ENCODE peak calls at places on chromosomes 12 and 14, in nine cellular contexts. X, K, P, F, R, W, H, A and S are unnamed samples.

GRCh38 chr14:61476737-61477410 is 155.5 kb downstream of the PRKCH start:
- DNase-seq in X (peak; percentile 76), K (peak; percentile 99), P (no peak), F (peak; percentile 96), R (no peak), W (peak; percentile 99), H (peak; percentile 99), A (no peak), S (peak; percentile 93)

GRCh38 chr12:117342247-117342646 is 19.2 kb downstream of the NOS1 start:
- DNase-seq in X (no peak), K (no peak), P (no peak), F (no peak), R (no peak), W (no peak), H (no peak), A (no peak), S (no peak)

GRCh38 chr12:44696542-44696941 is 179.6 kb downstream of the NELL2 start:
- DNase-seq in X (no peak), K (no peak), P (no peak), F (no peak), R (peak; percentile 20), W (no peak), H (peak; percentile 3), A (no peak), S (no peak)

GRCh38 chr14:32697704-32698103 is 241.0 kb upstream of the NPAS3 start:
- DNase-seq in X (no peak), K (peak; percentile 54), P (no peak), F (no peak), R (no peak), W (peak; percentile 25), H (peak; percentile 43), A (no peak), S (peak; percentile 61)

GRCh38 chr14:38211258-38211735 is 3.6 kb downstream of the SSTR1 start:
- DNase-seq in X (no peak), K (no peak), P (no peak), F (no peak), R (peak; percentile 59), W (no peak), H (no peak), A (no peak), S (no peak)

GRCh38 chr12:75623631-75624118 is 112.3 kb upstream of the KRR1 start:
- DNase-seq in X (no peak), K (peak; percentile 33), P (peak; percentile 89), F (no peak), R (peak; percentile 78), W (peak; percentile 64), H (peak; percentile 83), A (no peak), S (peak; percentile 38)

GRCh38 chr12:79331870-79332269 is 358.9 kb downstream of the PAWR start:
- DNase-seq in X (no peak), K (peak; percentile 26), P (no peak), F (no peak), R (no peak), W (no peak), H (peak; percentile 70), A (no peak), S (peak; percentile 15)

GRCh38 chr12:4153343-4153892 is 120.1 kb upstream of the CCND2 start:
- DNase-seq in X (no peak), K (no peak), P (no peak), F (no peak), R (no peak), W (no peak), H (no peak), A (peak; percentile 79), S (no peak)

GRCh38 chr14:32354716-32355115 is 25.6 kb downstream of the AKAP6 start:
- DNase-seq in X (no peak), K (no peak), P (no peak), F (no peak), R (peak; percentile 24), W (no peak), H (no peak), A (no peak), S (no peak)

GRCh38 chr12:67274186-67274585 is 5.0 kb downstream of the CAND1 start:
- DNase-seq in X (no peak), K (no peak), P (no peak), F (no peak), R (no peak), W (no peak), H (no peak), A (no peak), S (no peak)

GRCh38 chr14:104596451-104596918 is 8.1 kb downstream of the TMEM179 start:
- DNase-seq in X (no peak), K (no peak), P (no peak), F (no peak), R (no peak), W (no peak), H (no peak), A (peak; percentile 28), S (no peak)

GRCh38 chr12:123573870-123574269 is 10.5 kb upstream of the TMED2 start:
- DNase-seq in X (no peak), K (no peak), P (no peak), F (no peak), R (no peak), W (no peak), H (no peak), A (no peak), S (no peak)

GRCh38 chr14:95389471-95390011 is 69.8 kb upstream of the CLMN start:
- DNase-seq in X (no peak), K (no peak), P (no peak), F (no peak), R (no peak), W (no peak), H (peak; percentile 55), A (no peak), S (no peak)

GRCh38 chr12:38282886-38283285 is 33.7 kb upstream of the ALG10B start:
- DNase-seq in X (no peak), K (no peak), P (peak; percentile 84), F (no peak), R (no peak), W (no peak), H (no peak), A (no peak), S (no peak)

GRCh38 chr14:93619176-93619793 is 169.0 kb downstream of the PRIMA1 start:
- DNase-seq in X (no peak), K (peak; percentile 50), P (peak; percentile 48), F (no peak), R (peak; percentile 78), W (peak; percentile 58), H (peak; percentile 71), A (no peak), S (peak; percentile 44)

GRCh38 chr12:71194657-71195056 is 36.9 kb upstream of the TSPAN8 start:
- DNase-seq in X (no peak), K (no peak), P (no peak), F (no peak), R (no peak), W (no peak), H (no peak), A (no peak), S (no peak)

DNA sequence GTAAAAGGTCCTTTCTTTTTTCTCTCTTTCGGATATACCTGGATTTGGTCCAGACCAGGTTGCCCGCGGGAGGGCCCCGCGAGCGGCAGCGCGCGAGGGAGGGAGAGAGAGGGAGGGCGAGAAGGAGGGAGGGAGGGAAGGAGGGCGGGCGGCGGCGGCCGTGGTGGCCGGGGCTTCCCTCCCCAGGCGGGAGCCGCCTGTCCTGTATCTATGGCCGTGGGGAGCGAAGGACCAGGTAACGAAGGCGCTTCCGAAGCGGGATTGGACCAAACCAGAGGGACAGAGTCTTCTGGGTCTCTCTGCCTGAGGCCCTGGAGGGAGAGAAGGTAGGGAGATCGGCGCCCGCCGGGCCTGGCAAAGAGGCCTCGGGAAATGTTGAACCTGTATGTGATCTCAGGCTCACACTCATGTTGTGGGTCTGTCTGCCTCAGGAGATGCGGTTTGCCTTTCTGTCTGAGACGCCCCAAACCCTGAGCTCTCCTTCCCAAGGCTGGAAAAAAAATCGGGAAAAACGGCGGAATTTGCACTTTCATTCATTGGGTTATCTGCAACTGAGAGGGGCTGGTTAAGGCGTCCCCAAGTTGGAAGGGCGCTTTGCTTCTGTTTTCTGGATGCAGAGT is 5.2 kb upstream of the HOXC9 start:
- DNase-seq in X (no peak), K (no peak), P (no peak), F (no peak), R (peak; percentile 51), W (no peak), H (no peak), A (peak; percentile 15), S (no peak)
- H3K4me3 ChIP-seq in X (no peak overlapping the region), K (no peak overlapping the region), P (peak overlapping the region; percentile 78), F (no peak overlapping the region), R (peak overlapping the region; percentile 51), W (peak overlapping the region; percentile 7), H (no peak overlapping the region), A (no peak overlapping the region), S (peak overlapping the region; percentile 98)

GRCh38 chr14:43540948-43541347 is 966.1 kb downstream of the FSCB start:
- DNase-seq in X (no peak), K (no peak), P (no peak), F (no peak), R (peak; percentile 60), W (no peak), H (no peak), A (no peak), S (no peak)
- TF ChIP-seq CTCF in X (no peak), K (no peak), P (no peak), F (no peak), R (peak; percentile 55), W (no peak), H (no peak), A (no peak), S (no peak)

GRCh38 chr14:21719841-21720240 is 46.2 kb upstream of the OR4E1 start:
- DNase-seq in X (no peak), K (no peak), P (no peak), F (no peak), R (no peak), W (no peak), H (no peak), A (no peak), S (no peak)
- H3K4me3 ChIP-seq in X (no peak overlapping the region), K (no peak overlapping the region), P (no peak overlapping the region), F (no peak overlapping the region), R (no peak overlapping the region), W (no peak overlapping the region), H (no peak overlapping the region), A (no peak overlapping the region), S (no peak overlapping the region)

GRCh38 chr12:101969-102878 is 35.7 kb downstream of the IQSEC3 start:
- DNase-seq in X (peak; percentile 38), K (no peak), P (peak; percentile 12), F (no peak), R (peak; percentile 47), W (no peak), H (no peak), A (no peak), S (no peak)

GRCh38 chr12:103169-103981 is 36.8 kb downstream of the IQSEC3 start:
- DNase-seq in X (peak; percentile 41), K (no peak), P (peak; percentile 44), F (no peak), R (peak; percentile 90), W (no peak), H (no peak), A (no peak), S (no peak)

GRCh38 chr12:104573-105081 is 38.1 kb downstream of the IQSEC3 start:
- DNase-seq in X (peak; percentile 49), K (no peak), P (no peak), F (no peak), R (peak; percentile 60), W (no peak), H (no peak), A (peak; percentile 60), S (no peak)

GRCh38 chr12:105696-106095 is 39.1 kb downstream of the IQSEC3 start:
- DNase-seq in X (peak; percentile 18), K (no peak), P (no peak), F (no peak), R (no peak), W (no peak), H (no peak), A (no peak), S (no peak)

DNA sequence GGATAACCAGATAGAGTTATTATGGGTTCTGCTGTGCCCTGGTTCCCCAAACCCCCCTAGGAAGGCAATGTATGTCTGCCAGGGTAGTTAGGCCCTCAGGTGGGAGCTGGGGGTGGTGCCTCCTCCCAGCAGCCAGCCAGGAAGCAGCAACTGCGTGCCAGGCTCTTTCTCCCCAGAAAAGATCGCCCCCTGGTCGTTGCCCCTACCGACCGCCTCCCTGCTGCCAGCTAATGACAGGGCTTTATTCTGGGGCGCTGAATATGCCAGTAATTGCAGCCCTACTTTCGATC is 36.3 kb downstream of the IQSEC3 start:
- DNase-seq in X (peak; percentile 52), K (no peak), P (no peak), F (no peak), R (no peak), W (no peak), H (no peak), A (no peak), S (no peak)
- TF ChIP-seq CTCF in X (no peak), K (no peak), P (no peak), F (no peak), R (no peak), W (no peak), H (no peak), A (no peak), S (no peak)